ENCODE peak calls at places on chromosomes 3 and 15, in seven cellular contexts. One of them, this sample, is unnamed.

GRCh38 chr15:76973362-76973743 is 21.6 kb upstream of the PSTPIP1 start:
- DNase-seq in Daoy: peak; percentile 61
- DNase-seq in NCI-H1436: no peak
- DNase-seq in cardiac fibroblast: peak; percentile 69
- DNase-seq in activated CD8-positive, alpha-beta memory T cell treated with anti-CD3 and anti-CD28 coated beads for 48 hours: no peak
- DNase-seq in ovary: no peak
- DNase-seq in breast epithelium: no peak
- DNase-seq in this sample: peak; percentile 40

GRCh38 chr15:58678683-58679082 is 70.8 kb downstream of the ADAM10 start:
- DNase-seq in ovary: no peak
- DNase-seq in breast epithelium: no peak
- DNase-seq in Daoy: no peak
- DNase-seq in activated CD8-positive, alpha-beta memory T cell treated with anti-CD3 and anti-CD28 coated beads for 48 hours: no peak
- DNase-seq in cardiac fibroblast: peak; percentile 61
- DNase-seq in NCI-H1436: no peak
- DNase-seq in this sample: no peak

GRCh38 chr3:126024049-126024854 is 55.3 kb downstream of the ROPN1B start:
- DNase-seq in ovary: no peak
- DNase-seq in cardiac fibroblast: no peak
- DNase-seq in activated CD8-positive, alpha-beta memory T cell treated with anti-CD3 and anti-CD28 coated beads for 48 hours: no peak
- DNase-seq in breast epithelium: no peak
- DNase-seq in NCI-H1436: no peak
- DNase-seq in Daoy: no peak
- DNase-seq in this sample: no peak

GRCh38 chr15:70504988-70505387 is 258.4 kb downstream of the UACA start:
- DNase-seq in NCI-H1436: no peak
- DNase-seq in activated CD8-positive, alpha-beta memory T cell treated with anti-CD3 and anti-CD28 coated beads for 48 hours: no peak
- DNase-seq in cardiac fibroblast: no peak
- DNase-seq in Daoy: no peak
- DNase-seq in breast epithelium: no peak
- DNase-seq in ovary: no peak
- DNase-seq in this sample: no peak

GRCh38 chr3:100602506-100603444 is 6.6 kb upstream of the ADGRG7 start:
- DNase-seq in NCI-H1436: no peak
- DNase-seq in ovary: no peak
- DNase-seq in cardiac fibroblast: peak; percentile 25
- DNase-seq in breast epithelium: no peak
- DNase-seq in Daoy: peak; percentile 34
- DNase-seq in activated CD8-positive, alpha-beta memory T cell treated with anti-CD3 and anti-CD28 coated beads for 48 hours: no peak
- DNase-seq in this sample: peak; percentile 7

GRCh38 chr15:68055224-68055705 is 1.1 kb downstream of the PIAS1 start:
- DNase-seq in NCI-H1436: no peak
- DNase-seq in breast epithelium: no peak
- DNase-seq in ovary: no peak
- DNase-seq in activated CD8-positive, alpha-beta memory T cell treated with anti-CD3 and anti-CD28 coated beads for 48 hours: peak; percentile 30
- DNase-seq in Daoy: peak; percentile 51
- DNase-seq in cardiac fibroblast: peak; percentile 64
- DNase-seq in this sample: peak; percentile 74

GRCh38 chr15:53074221-53074620 is 284.1 kb upstream of the ONECUT1 start:
- DNase-seq in activated CD8-positive, alpha-beta memory T cell treated with anti-CD3 and anti-CD28 coated beads for 48 hours: no peak
- DNase-seq in ovary: no peak
- DNase-seq in NCI-H1436: no peak
- DNase-seq in cardiac fibroblast: no peak
- DNase-seq in breast epithelium: no peak
- DNase-seq in Daoy: no peak
- DNase-seq in this sample: no peak

GRCh38 chr3:8964436-8965370 is 1.4 kb upstream of the RAD18 start:
- DNase-seq in breast epithelium: no peak
- DNase-seq in NCI-H1436: no peak
- DNase-seq in Daoy: peak; percentile 88
- DNase-seq in cardiac fibroblast: peak; percentile 60
- DNase-seq in ovary: no peak
- DNase-seq in activated CD8-positive, alpha-beta memory T cell treated with anti-CD3 and anti-CD28 coated beads for 48 hours: no peak
- DNase-seq in this sample: peak; percentile 79

GRCh38 chr3:105944281-105944680 is 75.5 kb upstream of the CBLB start:
- DNase-seq in cardiac fibroblast: peak; percentile 71
- DNase-seq in activated CD8-positive, alpha-beta memory T cell treated with anti-CD3 and anti-CD28 coated beads for 48 hours: no peak
- DNase-seq in ovary: no peak
- DNase-seq in NCI-H1436: no peak
- DNase-seq in Daoy: no peak
- DNase-seq in breast epithelium: no peak
- DNase-seq in this sample: no peak

GRCh38 chr3:25945836-25946235 is 155.9 kb downstream of the OXSM start:
- DNase-seq in activated CD8-positive, alpha-beta memory T cell treated with anti-CD3 and anti-CD28 coated beads for 48 hours: no peak
- DNase-seq in ovary: no peak
- DNase-seq in NCI-H1436: no peak
- DNase-seq in breast epithelium: no peak
- DNase-seq in Daoy: no peak
- DNase-seq in cardiac fibroblast: no peak
- DNase-seq in this sample: no peak

GRCh38 chr3:59001675-59002074 is 48.1 kb downstream of the CFAP20DC start:
- DNase-seq in NCI-H1436: no peak
- DNase-seq in Daoy: no peak
- DNase-seq in ovary: no peak
- DNase-seq in activated CD8-positive, alpha-beta memory T cell treated with anti-CD3 and anti-CD28 coated beads for 48 hours: no peak
- DNase-seq in breast epithelium: no peak
- DNase-seq in cardiac fibroblast: no peak
- DNase-seq in this sample: no peak

GRCh38 chr3:14962762-14963161 is 15.4 kb downstream of the NR2C2 start:
- DNase-seq in breast epithelium: no peak
- DNase-seq in cardiac fibroblast: peak; percentile 56
- DNase-seq in Daoy: peak; percentile 13
- DNase-seq in ovary: no peak
- DNase-seq in activated CD8-positive, alpha-beta memory T cell treated with anti-CD3 and anti-CD28 coated beads for 48 hours: no peak
- DNase-seq in NCI-H1436: no peak
- DNase-seq in this sample: peak; percentile 18

GRCh38 chr15:34366271-34367043 is 539 bp downstream of the LPCAT4 start:
- DNase-seq in NCI-H1436: peak; percentile 47
- DNase-seq in Daoy: peak; percentile 82
- DNase-seq in ovary: peak; percentile 82
- DNase-seq in cardiac fibroblast: peak; percentile 38
- DNase-seq in breast epithelium: no peak
- DNase-seq in activated CD8-positive, alpha-beta memory T cell treated with anti-CD3 and anti-CD28 coated beads for 48 hours: no peak
- DNase-seq in this sample: peak; percentile 57

GRCh38 chr3:153026026-153026425 is 136.0 kb upstream of the RAP2B start:
- DNase-seq in ovary: no peak
- DNase-seq in activated CD8-positive, alpha-beta memory T cell treated with anti-CD3 and anti-CD28 coated beads for 48 hours: no peak
- DNase-seq in cardiac fibroblast: peak; percentile 72
- DNase-seq in breast epithelium: no peak
- DNase-seq in NCI-H1436: peak; percentile 3
- DNase-seq in Daoy: peak; percentile 21
- DNase-seq in this sample: peak; percentile 58

GRCh38 chr15:64019764-64020163 is 26.5 kb downstream of the DAPK2 start:
- DNase-seq in Daoy: peak; percentile 73
- DNase-seq in ovary: no peak
- DNase-seq in activated CD8-positive, alpha-beta memory T cell treated with anti-CD3 and anti-CD28 coated beads for 48 hours: no peak
- DNase-seq in breast epithelium: peak; percentile 60
- DNase-seq in NCI-H1436: no peak
- DNase-seq in cardiac fibroblast: no peak
- DNase-seq in this sample: peak; percentile 88

GRCh38 chr3:101065962-101066361 is 72.7 kb upstream of the ABI3BP start:
- DNase-seq in ovary: no peak
- DNase-seq in activated CD8-positive, alpha-beta memory T cell treated with anti-CD3 and anti-CD28 coated beads for 48 hours: no peak
- DNase-seq in cardiac fibroblast: peak; percentile 97
- DNase-seq in Daoy: peak; percentile 73
- DNase-seq in breast epithelium: no peak
- DNase-seq in NCI-H1436: no peak
- DNase-seq in this sample: peak; percentile 85

GRCh38 chr3:152328841-152329240 is 60.1 kb downstream of the MBNL1 start:
- DNase-seq in cardiac fibroblast: peak; percentile 93
- DNase-seq in NCI-H1436: no peak
- DNase-seq in ovary: no peak
- DNase-seq in activated CD8-positive, alpha-beta memory T cell treated with anti-CD3 and anti-CD28 coated beads for 48 hours: no peak
- DNase-seq in breast epithelium: no peak
- DNase-seq in Daoy: peak; percentile 69
- DNase-seq in this sample: peak; percentile 52

GRCh38 chr3:57952208-57952631 is 56.0 kb upstream of the FLNB start:
- DNase-seq in cardiac fibroblast: peak; percentile 88
- DNase-seq in activated CD8-positive, alpha-beta memory T cell treated with anti-CD3 and anti-CD28 coated beads for 48 hours: no peak
- DNase-seq in Daoy: peak; percentile 69
- DNase-seq in NCI-H1436: no peak
- DNase-seq in breast epithelium: no peak
- DNase-seq in ovary: peak; percentile 33
- DNase-seq in this sample: peak; percentile 47

GRCh38 chr15:80710635-80711553 is 15.8 kb downstream of the ABHD17C start:
- DNase-seq in Daoy: peak; percentile 45
- DNase-seq in breast epithelium: no peak
- DNase-seq in cardiac fibroblast: peak; percentile 34
- DNase-seq in NCI-H1436: no peak
- DNase-seq in activated CD8-positive, alpha-beta memory T cell treated with anti-CD3 and anti-CD28 coated beads for 48 hours: peak; percentile 35
- DNase-seq in ovary: no peak
- DNase-seq in this sample: peak; percentile 83

GRCh38 chr3:52366527-52366926 is 50.4 kb downstream of the DNAH1 start:
- DNase-seq in cardiac fibroblast: no peak
- DNase-seq in NCI-H1436: no peak
- DNase-seq in Daoy: no peak
- DNase-seq in activated CD8-positive, alpha-beta memory T cell treated with anti-CD3 and anti-CD28 coated beads for 48 hours: no peak
- DNase-seq in breast epithelium: no peak
- DNase-seq in ovary: no peak
- DNase-seq in this sample: no peak

GRCh38 chr3:47669026-47669749 is 90.5 kb upstream of the CSPG5 start:
- DNase-seq in breast epithelium: no peak
- DNase-seq in activated CD8-positive, alpha-beta memory T cell treated with anti-CD3 and anti-CD28 coated beads for 48 hours: no peak
- DNase-seq in ovary: no peak
- DNase-seq in Daoy: no peak
- DNase-seq in NCI-H1436: no peak
- DNase-seq in cardiac fibroblast: peak; percentile 43
- DNase-seq in this sample: no peak

GRCh38 chr3:187012609-187013051 is 82.3 kb downstream of the ST6GAL1 start:
- DNase-seq in breast epithelium: no peak
- DNase-seq in ovary: no peak
- DNase-seq in NCI-H1436: no peak
- DNase-seq in activated CD8-positive, alpha-beta memory T cell treated with anti-CD3 and anti-CD28 coated beads for 48 hours: no peak
- DNase-seq in Daoy: peak; percentile 57
- DNase-seq in cardiac fibroblast: peak; percentile 36
- DNase-seq in this sample: peak; percentile 18

GRCh38 chr15:77034620-77035467 is 36.1 kb downstream of the TSPAN3 start:
- DNase-seq in activated CD8-positive, alpha-beta memory T cell treated with anti-CD3 and anti-CD28 coated beads for 48 hours: peak; percentile 53
- DNase-seq in Daoy: no peak
- DNase-seq in NCI-H1436: no peak
- DNase-seq in cardiac fibroblast: no peak
- DNase-seq in breast epithelium: peak; percentile 42
- DNase-seq in ovary: peak; percentile 44
- DNase-seq in this sample: peak; percentile 30

GRCh38 chr3:136904746-136905145 is 42.7 kb downstream of the NCK1 start:
- DNase-seq in ovary: no peak
- DNase-seq in NCI-H1436: no peak
- DNase-seq in breast epithelium: no peak
- DNase-seq in activated CD8-positive, alpha-beta memory T cell treated with anti-CD3 and anti-CD28 coated beads for 48 hours: no peak
- DNase-seq in Daoy: no peak
- DNase-seq in cardiac fibroblast: no peak
- DNase-seq in this sample: no peak

GRCh38 chr15:34241376-34242350 is 16.8 kb downstream of the EMC4 start:
- DNase-seq in ovary: no peak
- DNase-seq in cardiac fibroblast: peak; percentile 70
- DNase-seq in activated CD8-positive, alpha-beta memory T cell treated with anti-CD3 and anti-CD28 coated beads for 48 hours: no peak
- DNase-seq in NCI-H1436: no peak
- DNase-seq in breast epithelium: no peak
- DNase-seq in Daoy: peak; percentile 22
- DNase-seq in this sample: peak; percentile 50